ENCODE peak calls at places on chromosomes 16 and 17, in seven cellular contexts. S is HL-60; J is A549; H is CD4-positive, CD25-positive, alpha-beta regulatory T cell; P is dorsolateral prefrontal cortex; Q is PC-3; R is HEK293T. M is an unnamed sample.

GRCh38 chr17:50549256-50549941 is 2.4 kb downstream of the SPATA20 start:
- DNase-seq in S (no peak), J (no peak), H (no peak), P (no peak), Q (no peak), R (no peak), M (no peak)

GRCh38 chr17:19502517-19502916 is 31.1 kb upstream of the SLC47A1 start:
- DNase-seq in S (no peak), J (no peak), H (peak; percentile 58), P (no peak), Q (no peak), R (no peak), M (no peak)

GRCh38 chr17:28839221-28839620 is 3.4 kb downstream of the FAM222B start:
- DNase-seq in S (no peak), J (no peak), H (no peak), P (no peak), Q (no peak), R (no peak), M (no peak)

GRCh38 chr16:51812945-51813344 is 661.9 kb upstream of the SALL1 start:
- DNase-seq in S (no peak), J (no peak), H (no peak), P (no peak), Q (no peak), R (no peak), M (no peak)

GRCh38 chr16:77551352-77551751 is 116.5 kb upstream of the ADAMTS18 start:
- DNase-seq in S (no peak), J (no peak), H (no peak), P (no peak), Q (no peak), R (no peak), M (no peak)

GRCh38 chr16:54688339-54688738 is 242.3 kb upstream of the IRX5 start:
- DNase-seq in S (no peak), J (no peak), H (no peak), P (no peak), Q (no peak), R (no peak), M (no peak)

GRCh38 chr17:63983326-63983725 is 10.6 kb upstream of the SCN4A start:
- DNase-seq in S (no peak), J (no peak), H (no peak), P (no peak), Q (no peak), R (no peak), M (no peak)

GRCh38 chr17:38454528-38454927 is 26.3 kb downstream of the ARHGAP23 start:
- DNase-seq in S (no peak), J (peak; percentile 79), H (no peak), P (peak; percentile 91), Q (peak; percentile 79), R (no peak), M (no peak)

GRCh38 chr16:49700222-49700927 is 155.5 kb downstream of the ZNF423 start:
- DNase-seq in S (no peak), J (no peak), H (no peak), P (no peak), Q (no peak), R (peak; percentile 19), M (peak; percentile 53)

GRCh38 chr16:49632111-49632797 is 223.7 kb downstream of the ZNF423 start:
- DNase-seq in S (no peak), J (no peak), H (no peak), P (no peak), Q (no peak), R (no peak), M (no peak)

GRCh38 chr16:85320677-85321385 is 208.6 kb upstream of the CIBAR2 start:
- DNase-seq in S (no peak), J (no peak), H (no peak), P (no peak), Q (no peak), R (no peak), M (no peak)

GRCh38 chr17:73594025-73594424 is 50.2 kb downstream of the SDK2 start:
- DNase-seq in S (no peak), J (no peak), H (no peak), P (no peak), Q (no peak), R (no peak), M (no peak)

GRCh38 chr16:88526906-88527185 is 43.4 kb upstream of the ZC3H18 start:
- DNase-seq in S (no peak), J (no peak), H (no peak), P (no peak), Q (no peak), R (no peak), M (no peak)

GRCh38 chr17:60073063-60073462 is 5.7 kb downstream of the HEATR6 start:
- DNase-seq in S (no peak), J (no peak), H (no peak), P (no peak), Q (no peak), R (no peak), M (no peak)

GRCh38 chr16:17972460-17972943 is 364.0 kb downstream of the NPIPA8 start:
- DNase-seq in S (no peak), J (no peak), H (no peak), P (no peak), Q (no peak), R (no peak), M (no peak)

GRCh38 chr17:54521137-54521536 is 379.5 kb upstream of the TOM1L1 start:
- DNase-seq in S (no peak), J (no peak), H (no peak), P (no peak), Q (no peak), R (no peak), M (no peak)

GRCh38 chr17:12180644-12181261 is 160.1 kb downstream of the MAP2K4 start:
- DNase-seq in S (no peak), J (peak; percentile 74), H (peak; percentile 57), P (no peak), Q (peak; percentile 74), R (peak; percentile 38), M (peak; percentile 52)

M was measured in HAP-1.